ENCODE peak calls at places on chromosomes 4 and X, in five cellular contexts. R is tibial nerve, C is GM23338, G is endodermal cell, A is colonic mucosa. Q is an unnamed sample.

GRCh38 chr4:148415500-148415899 is 26.7 kb downstream of the NR3C2 start:
- DNase-seq in G (no peak), C (no peak), R (no peak), A (no peak), Q (no peak)

GRCh38 chrX:3345281-3346081 is 971 bp downstream of the MXRA5 start:
- DNase-seq in R (no peak), G (peak), A (peak), C (peak), Q (no peak)

GRCh38 chr4:5874811-5875465 is 17.9 kb downstream of the CRMP1 start:
- DNase-seq in G (peak), A (no peak), R (no peak), C (peak), Q (no peak)

GRCh38 chr4:140150636-140150885 is 3.4 kb downstream of the MAML3 start:
- DNase-seq in C (no peak), R (peak), G (no peak), A (peak), Q (no peak)

GRCh38 chr4:119632216-119632615 is 3.6 kb upstream of the PDE5A start:
- DNase-seq in R (no peak), G (no peak), A (no peak), C (no peak), Q (no peak)

GRCh38 chr4:3074846-3075651 is 568 bp downstream of the HTT start:
- DNase-seq in G (peak), A (peak), R (no peak), C (peak), Q (no peak)

GRCh38 chrX:104343408-104344129 is 88.8 kb upstream of the ESX1 start:
- DNase-seq in C (peak), G (peak), A (peak), R (no peak), Q (no peak)

GRCh38 chrX:150616863-150617198 is 48.4 kb downstream of the MTM1 start:
- DNase-seq in A (no peak), G (no peak), R (no peak), C (no peak), Q (no peak)

GRCh38 chr4:119053245-119053644 is 82.4 kb upstream of the MYOZ2 start:
- DNase-seq in G (no peak), C (no peak), R (no peak), A (no peak), Q (no peak)

GRCh38 chr4:159279084-159279483 is 176.2 kb downstream of the RAPGEF2 start:
- DNase-seq in A (no peak), R (no peak), G (no peak), C (no peak), Q (no peak)

GRCh38 chr4:173243321-173243720 is 74.7 kb downstream of the GALNT7 start:
- DNase-seq in A (no peak), R (no peak), C (no peak), G (no peak), Q (no peak)

GRCh38 chrX:13091111-13091765 is 46.8 kb upstream of the FAM9C start:
- DNase-seq in R (no peak), G (no peak), C (no peak), A (no peak), Q (no peak)

GRCh38 chr4:25032126-25032525 is 1.4 kb upstream of the LGI2 start:
- DNase-seq in R (no peak), G (no peak), A (no peak), C (no peak), Q (no peak)

GRCh38 chr4:161920304-161921052 is 243.3 kb downstream of the FSTL5 start:
- DNase-seq in R (no peak), C (no peak), A (no peak), G (no peak), Q (no peak)
- TF ChIP-seq CTCF in R (no peak), C (no peak), A (no peak), G (no peak), Q (no peak)

GRCh38 chr4:16270654-16271328 is 44.5 kb upstream of the TAPT1 start:
- DNase-seq in A (no peak), G (peak), R (no peak), C (peak), Q (no peak)
- TF ChIP-seq CTCF in A (no peak), G (peak), R (no peak), C (peak), Q (no peak)

DNA sequence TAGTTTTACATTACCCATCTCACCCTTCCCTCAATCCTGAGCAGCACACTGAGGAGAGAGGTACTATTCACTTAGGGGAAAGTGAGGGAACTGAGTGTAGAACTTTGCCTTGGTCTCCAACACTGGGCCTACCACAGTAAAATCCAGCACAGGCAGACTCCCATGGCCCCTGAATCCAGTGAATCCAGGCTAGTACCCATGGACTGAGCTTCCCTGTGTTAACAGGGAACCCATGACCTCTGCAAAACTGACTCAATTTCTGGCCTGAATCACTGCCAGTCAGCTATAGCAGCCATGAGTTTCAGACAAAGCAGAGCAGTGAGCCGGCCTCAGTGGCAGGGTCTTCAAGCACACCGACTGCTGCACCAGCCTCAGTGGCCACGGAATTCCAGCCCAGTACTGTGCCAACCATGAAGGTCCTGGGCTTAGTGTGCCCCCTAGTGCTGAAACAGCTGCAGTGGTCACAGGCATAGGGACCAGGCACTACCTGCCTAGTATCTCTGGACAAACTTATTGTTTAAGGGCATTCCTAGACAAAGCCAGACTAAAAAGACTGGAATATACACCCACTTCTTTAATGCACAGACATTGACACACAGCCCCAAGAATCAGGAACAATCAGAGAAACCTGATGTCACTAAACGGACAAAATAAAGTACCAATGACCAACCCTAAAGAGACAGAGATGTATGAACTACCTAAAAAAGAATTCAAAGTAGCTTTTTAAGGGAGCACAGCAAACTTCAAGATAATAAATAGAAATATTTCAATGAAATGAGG is 127.4 kb upstream of the RPL34 start:
- DNase-seq in R (no peak), G (peak), C (peak), A (peak), Q (no peak)
- TF ChIP-seq CTCF in R (no peak), G (peak), C (peak), A (peak), Q (no peak)

GRCh38 chr4:78057600-78058560 is 757 bp downstream of the FRAS1 start:
- DNase-seq in G (peak), A (peak), R (peak), C (peak), Q (no peak)

GRCh38 chr4:78058591-78059523 is 1.7 kb downstream of the FRAS1 start:
- DNase-seq in C (peak), A (peak), R (no peak), G (peak), Q (peak)

GRCh38 chr4:78059524-78059889 is 2.4 kb downstream of the FRAS1 start:
- DNase-seq in A (peak), G (peak), C (peak), R (no peak), Q (peak)

GRCh38 chr4:78061939-78062603 is 4.9 kb downstream of the FRAS1 start:
- DNase-seq in C (no peak), A (no peak), G (no peak), R (no peak), Q (no peak)

GRCh38 chr4:78059938-78060337 is 2.8 kb downstream of the FRAS1 start:
- DNase-seq in A (no peak), G (no peak), C (no peak), R (no peak), Q (no peak)
- TF ChIP-seq CTCF in A (no peak), G (no peak), C (no peak), R (no peak), Q (no peak)

DNA sequence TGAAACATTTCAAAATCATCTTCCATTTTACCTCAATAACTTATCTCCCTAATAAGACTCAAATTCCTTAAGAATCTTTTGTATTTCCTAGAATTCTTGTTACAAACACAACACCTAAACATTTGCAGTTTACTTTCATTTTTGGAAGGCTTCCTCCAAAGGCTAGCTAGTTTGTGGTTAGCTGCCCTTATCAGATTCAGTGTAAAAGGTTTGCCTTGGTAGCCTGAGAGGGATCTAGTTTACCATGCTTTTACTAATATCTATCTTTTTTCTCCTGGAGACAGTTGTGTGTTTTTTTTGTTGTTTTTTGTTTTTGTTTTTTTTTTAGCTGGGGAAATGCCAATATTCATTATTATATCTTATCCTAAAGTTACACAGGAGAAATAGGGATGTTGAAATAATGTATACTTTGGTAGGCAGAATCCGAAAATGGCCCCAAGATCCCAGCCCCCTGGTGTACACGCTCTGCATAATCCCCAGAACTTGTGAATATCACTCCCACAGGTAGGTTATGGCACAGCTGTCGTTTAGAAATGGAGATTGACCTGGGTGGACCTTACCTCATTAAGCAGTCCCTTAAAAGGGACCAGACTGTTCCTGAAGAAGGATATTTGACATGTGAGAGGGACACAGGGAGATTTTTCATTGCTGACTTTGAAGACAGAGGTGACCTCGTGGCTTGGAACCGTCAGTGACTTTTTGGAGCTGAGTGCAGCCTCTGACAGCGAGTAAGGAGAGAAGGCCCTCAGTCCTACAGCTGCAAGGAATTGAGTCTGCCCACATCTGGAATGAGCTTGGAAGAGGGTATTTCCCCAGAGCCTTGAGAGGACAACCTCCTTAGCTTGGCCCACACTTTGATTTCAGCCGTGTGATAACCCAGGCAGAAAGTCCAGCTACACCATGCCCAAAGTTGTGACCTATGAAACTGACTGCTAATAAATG is 33.4 kb downstream of the SEPTIN11 start:
- DNase-seq in R (no peak), C (no peak), G (no peak), A (no peak), Q (no peak)
- TF ChIP-seq CTCF in R (no peak), C (no peak), G (peak), A (no peak), Q (no peak)

GRCh38 chr4:107519057-107519456 is 201.0 kb downstream of the PAPSS1 start:
- DNase-seq in A (peak), C (peak), R (no peak), G (peak), Q (no peak)
- TF ChIP-seq CTCF in A (peak), C (peak), R (no peak), G (peak), Q (peak)

GRCh38 chr4:98786866-98787265 is 128.5 kb upstream of the TSPAN5 start:
- DNase-seq in A (no peak), G (no peak), C (no peak), R (no peak), Q (no peak)
- TF ChIP-seq CTCF in A (no peak), G (peak), C (peak), R (no peak), Q (no peak)

DNA sequence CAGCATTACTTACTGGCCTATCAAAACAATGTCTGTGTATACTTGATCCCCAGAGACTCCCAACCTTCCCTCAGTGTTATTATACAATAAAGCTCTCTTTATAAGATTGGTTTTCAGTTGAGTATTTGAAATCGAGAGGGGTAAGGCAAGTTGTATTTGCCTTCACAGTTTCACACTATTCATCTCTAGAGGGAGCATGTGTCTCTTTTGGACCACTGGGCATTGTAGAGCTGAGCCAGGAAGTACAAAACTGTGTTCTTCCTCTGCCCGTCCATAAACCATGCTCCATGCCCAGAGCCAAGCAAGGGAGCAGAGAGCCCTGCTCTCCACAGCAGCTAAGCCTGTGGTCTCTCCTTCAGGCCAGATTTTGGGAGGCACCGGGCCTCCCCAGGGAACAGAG is 61.5 kb upstream of the HHIP start:
- DNase-seq in C (no peak), G (no peak), R (no peak), A (no peak), Q (no peak)
- TF ChIP-seq CTCF in C (no peak), G (no peak), R (no peak), A (no peak), Q (no peak)

GRCh38 chrX:154384284-154384892 is 5.3 kb downstream of the EMD start:
- DNase-seq in A (no peak), G (no peak), C (no peak), R (no peak), Q (no peak)
- TF ChIP-seq CTCF in A (no peak), G (peak), C (peak), R (no peak), Q (no peak)

GRCh38 chr4:184097240-184097619 is 120.4 kb downstream of the ENPP6 start:
- DNase-seq in A (peak), G (peak), C (peak), R (peak), Q (no peak)
- TF ChIP-seq CTCF in A (peak), G (peak), C (peak), R (no peak), Q (peak)